ENCODE peak calls at places on chromosome 2, in nine cellular contexts. One of them, this sample, is unnamed.

GRCh38 chr2:191857406-191857805 is 10.5 kb upstream of the CAVIN2 start:
- DNase-seq in putamen: no peak
- DNase-seq in cardiac muscle cell: no peak
- DNase-seq in iris pigment epithelial cell: peak; percentile 79
- DNase-seq in midbrain: no peak
- DNase-seq in lower lobe of right lung: no peak
- DNase-seq in NCI-H446: no peak
- DNase-seq in GM03348: no peak
- DNase-seq in ecto neural progenitor cell: no peak
- DNase-seq in this sample: peak; percentile 23

GRCh38 chr2:19048593-19049264 is 309.7 kb downstream of the OSR1 start:
- DNase-seq in putamen: no peak
- DNase-seq in cardiac muscle cell: no peak
- DNase-seq in iris pigment epithelial cell: peak; percentile 29
- DNase-seq in ecto neural progenitor cell: no peak
- DNase-seq in lower lobe of right lung: peak; percentile 79
- DNase-seq in GM03348: no peak
- DNase-seq in NCI-H446: peak; percentile 15
- DNase-seq in midbrain: no peak
- DNase-seq in this sample: no peak

GRCh38 chr2:56008661-56009411 is 85.3 kb upstream of the EFEMP1 start:
- DNase-seq in ecto neural progenitor cell: peak; percentile 84
- DNase-seq in GM03348: peak; percentile 83
- DNase-seq in cardiac muscle cell: peak; percentile 45
- DNase-seq in midbrain: peak; percentile 80
- DNase-seq in lower lobe of right lung: no peak
- DNase-seq in putamen: peak; percentile 83
- DNase-seq in iris pigment epithelial cell: peak; percentile 87
- DNase-seq in NCI-H446: peak; percentile 67
- DNase-seq in this sample: peak; percentile 83

GRCh38 chr2:160736629-160737028 is 243.0 kb upstream of the RBMS1 start:
- DNase-seq in cardiac muscle cell: no peak
- DNase-seq in GM03348: no peak
- DNase-seq in lower lobe of right lung: no peak
- DNase-seq in midbrain: no peak
- DNase-seq in NCI-H446: no peak
- DNase-seq in iris pigment epithelial cell: peak; percentile 68
- DNase-seq in putamen: no peak
- DNase-seq in ecto neural progenitor cell: no peak
- DNase-seq in this sample: peak; percentile 48

GRCh38 chr2:212414699-212415309 is 123.8 kb downstream of the ERBB4 start:
- DNase-seq in midbrain: peak; percentile 43
- DNase-seq in iris pigment epithelial cell: no peak
- DNase-seq in ecto neural progenitor cell: no peak
- DNase-seq in putamen: no peak
- DNase-seq in lower lobe of right lung: no peak
- DNase-seq in cardiac muscle cell: no peak
- DNase-seq in GM03348: peak; percentile 16
- DNase-seq in NCI-H446: peak; percentile 88
- DNase-seq in this sample: peak; percentile 59

GRCh38 chr2:110170102-110170501 is 34.7 kb downstream of the NPHP1 start:
- DNase-seq in putamen: no peak
- DNase-seq in GM03348: no peak
- DNase-seq in cardiac muscle cell: no peak
- DNase-seq in midbrain: no peak
- DNase-seq in ecto neural progenitor cell: no peak
- DNase-seq in iris pigment epithelial cell: no peak
- DNase-seq in lower lobe of right lung: no peak
- DNase-seq in NCI-H446: no peak
- DNase-seq in this sample: no peak

GRCh38 chr2:100262555-100263320 is 59.6 kb downstream of the LONRF2 start:
- DNase-seq in GM03348: peak; percentile 86
- DNase-seq in putamen: peak; percentile 62
- DNase-seq in cardiac muscle cell: peak; percentile 64
- DNase-seq in iris pigment epithelial cell: peak; percentile 41
- DNase-seq in NCI-H446: peak; percentile 62
- DNase-seq in midbrain: peak; percentile 56
- DNase-seq in ecto neural progenitor cell: peak; percentile 81
- DNase-seq in lower lobe of right lung: peak; percentile 76
- DNase-seq in this sample: peak; percentile 72

GRCh38 chr2:31191931-31192330 is 25.4 kb downstream of the CAPN14 start:
- DNase-seq in NCI-H446: no peak
- DNase-seq in iris pigment epithelial cell: no peak
- DNase-seq in ecto neural progenitor cell: peak; percentile 27
- DNase-seq in midbrain: no peak
- DNase-seq in cardiac muscle cell: no peak
- DNase-seq in putamen: no peak
- DNase-seq in GM03348: no peak
- DNase-seq in lower lobe of right lung: no peak
- DNase-seq in this sample: no peak

GRCh38 chr2:21251216-21251971 is 127.6 kb downstream of the TDRD15 start:
- DNase-seq in putamen: no peak
- DNase-seq in GM03348: no peak
- DNase-seq in midbrain: no peak
- DNase-seq in ecto neural progenitor cell: no peak
- DNase-seq in cardiac muscle cell: no peak
- DNase-seq in NCI-H446: no peak
- DNase-seq in lower lobe of right lung: no peak
- DNase-seq in iris pigment epithelial cell: no peak
- DNase-seq in this sample: no peak

GRCh38 chr2:169637620-169638019 is 53.5 kb downstream of the PPIG start:
- DNase-seq in GM03348: peak; percentile 22
- DNase-seq in midbrain: no peak
- DNase-seq in ecto neural progenitor cell: no peak
- DNase-seq in iris pigment epithelial cell: peak; percentile 91
- DNase-seq in NCI-H446: no peak
- DNase-seq in putamen: no peak
- DNase-seq in lower lobe of right lung: no peak
- DNase-seq in cardiac muscle cell: no peak
- DNase-seq in this sample: peak; percentile 27

GRCh38 chr2:113156278-113157107 is 17.3 kb upstream of the PSD4 start:
- DNase-seq in ecto neural progenitor cell: peak; percentile 60
- DNase-seq in GM03348: no peak
- DNase-seq in cardiac muscle cell: no peak
- DNase-seq in NCI-H446: no peak
- DNase-seq in iris pigment epithelial cell: no peak
- DNase-seq in putamen: no peak
- DNase-seq in lower lobe of right lung: no peak
- DNase-seq in midbrain: peak; percentile 3
- DNase-seq in this sample: no peak

GRCh38 chr2:144489315-144489920 is 30.5 kb downstream of the ZEB2 start:
- DNase-seq in iris pigment epithelial cell: no peak
- DNase-seq in cardiac muscle cell: no peak
- DNase-seq in putamen: no peak
- DNase-seq in NCI-H446: no peak
- DNase-seq in midbrain: no peak
- DNase-seq in ecto neural progenitor cell: no peak
- DNase-seq in GM03348: no peak
- DNase-seq in lower lobe of right lung: no peak
- DNase-seq in this sample: no peak

GRCh38 chr2:126720647-126721046 is 64.7 kb downstream of the GYPC start:
- DNase-seq in NCI-H446: no peak
- DNase-seq in iris pigment epithelial cell: no peak
- DNase-seq in GM03348: no peak
- DNase-seq in cardiac muscle cell: no peak
- DNase-seq in ecto neural progenitor cell: no peak
- DNase-seq in putamen: no peak
- DNase-seq in lower lobe of right lung: no peak
- DNase-seq in midbrain: no peak
- DNase-seq in this sample: no peak

GRCh38 chr2:178241852-178242551 is 47.7 kb downstream of the OSBPL6 start:
- DNase-seq in NCI-H446: peak; percentile 93
- DNase-seq in putamen: peak; percentile 80
- DNase-seq in midbrain: peak; percentile 64
- DNase-seq in iris pigment epithelial cell: peak; percentile 87
- DNase-seq in GM03348: peak; percentile 87
- DNase-seq in cardiac muscle cell: no peak
- DNase-seq in ecto neural progenitor cell: no peak
- DNase-seq in lower lobe of right lung: no peak
- DNase-seq in this sample: peak; percentile 90

GRCh38 chr2:218470454-218470853 is 51.5 kb downstream of the VIL1 start:
- DNase-seq in iris pigment epithelial cell: no peak
- DNase-seq in cardiac muscle cell: no peak
- DNase-seq in putamen: no peak
- DNase-seq in lower lobe of right lung: no peak
- DNase-seq in NCI-H446: no peak
- DNase-seq in midbrain: no peak
- DNase-seq in ecto neural progenitor cell: no peak
- DNase-seq in GM03348: no peak
- DNase-seq in this sample: no peak

GRCh38 chr2:231929961-231930600 is 3.9 kb upstream of the NPPC start:
- DNase-seq in ecto neural progenitor cell: peak; percentile 67
- DNase-seq in NCI-H446: no peak
- DNase-seq in putamen: no peak
- DNase-seq in GM03348: no peak
- DNase-seq in midbrain: no peak
- DNase-seq in cardiac muscle cell: no peak
- DNase-seq in iris pigment epithelial cell: no peak
- DNase-seq in lower lobe of right lung: no peak
- DNase-seq in this sample: no peak

GRCh38 chr2:31534636-31535035 is 46.1 kb downstream of the SRD5A2 start:
- DNase-seq in midbrain: no peak
- DNase-seq in GM03348: no peak
- DNase-seq in lower lobe of right lung: no peak
- DNase-seq in ecto neural progenitor cell: no peak
- DNase-seq in cardiac muscle cell: no peak
- DNase-seq in NCI-H446: no peak
- DNase-seq in iris pigment epithelial cell: no peak
- DNase-seq in putamen: no peak
- DNase-seq in this sample: no peak

GRCh38 chr2:4964579-4964978 is 727.6 kb upstream of the SOX11 start:
- DNase-seq in lower lobe of right lung: no peak
- DNase-seq in ecto neural progenitor cell: no peak
- DNase-seq in NCI-H446: no peak
- DNase-seq in midbrain: no peak
- DNase-seq in GM03348: no peak
- DNase-seq in putamen: no peak
- DNase-seq in iris pigment epithelial cell: no peak
- DNase-seq in cardiac muscle cell: no peak
- DNase-seq in this sample: no peak

GRCh38 chr2:99597616-99598015 is 107.8 kb upstream of the REV1 start:
- DNase-seq in iris pigment epithelial cell: no peak
- DNase-seq in midbrain: no peak
- DNase-seq in cardiac muscle cell: no peak
- DNase-seq in putamen: no peak
- DNase-seq in lower lobe of right lung: no peak
- DNase-seq in ecto neural progenitor cell: no peak
- DNase-seq in GM03348: no peak
- DNase-seq in NCI-H446: no peak
- DNase-seq in this sample: peak; percentile 68

GRCh38 chr2:70140978-70141753 is 49.7 kb downstream of the C2orf42 start:
- DNase-seq in cardiac muscle cell: no peak
- DNase-seq in iris pigment epithelial cell: peak; percentile 48
- DNase-seq in GM03348: no peak
- DNase-seq in midbrain: no peak
- DNase-seq in NCI-H446: peak; percentile 43
- DNase-seq in lower lobe of right lung: peak; percentile 69
- DNase-seq in putamen: no peak
- DNase-seq in ecto neural progenitor cell: peak; percentile 68
- DNase-seq in this sample: no peak

This sample was measured in AG08395.